ENCODE peak calls at places on chromosome 15, in four cellular contexts. L, E, I and K are unnamed samples.

GRCh38 chr15:77584201-77584600 is 48.5 kb downstream of the LINGO1 start:
- DNase-seq in L (no peak), E (no peak), I (peak), K (no peak)

GRCh38 chr15:37101634-37102314 is 1.4 kb upstream of the MEIS2 start:
- DNase-seq in L (peak), E (no peak), I (peak), K (peak)

GRCh38 chr15:98826658-98827057 is 178.3 kb downstream of the IGF1R start:
- DNase-seq in L (no peak), E (no peak), I (no peak), K (no peak)

GRCh38 chr15:98433856-98434255 is 214.5 kb upstream of the IGF1R start:
- DNase-seq in L (no peak), E (no peak), I (no peak), K (no peak)

GRCh38 chr15:69715205-69715604 is 262.6 kb downstream of the RPLP1 start:
- DNase-seq in L (no peak), E (no peak), I (no peak), K (no peak)

GRCh38 chr15:85094685-85095084 is 113.0 kb downstream of the PDE8A start:
- DNase-seq in L (no peak), E (no peak), I (no peak), K (no peak)

GRCh38 chr15:90762109-90762508 is 45.0 kb downstream of the BLM start:
- DNase-seq in L (peak), E (no peak), I (peak), K (no peak)

GRCh38 chr15:35047528-35047927 is 37.6 kb downstream of the NANOGP8 start:
- DNase-seq in L (no peak), E (no peak), I (no peak), K (no peak)

GRCh38 chr15:71659730-71660067 is 150.7 kb upstream of the NR2E3 start:
- DNase-seq in L (no peak), E (no peak), I (no peak), K (no peak)

GRCh38 chr15:98904466-98905048 is 103.0 kb downstream of the PGPEP1L start:
- DNase-seq in L (no peak), E (peak), I (no peak), K (peak)

GRCh38 chr15:77625376-77625775 is 7.3 kb downstream of the LINGO1 start:
- DNase-seq in L (no peak), E (no peak), I (no peak), K (no peak)

GRCh38 chr15:58224068-58224467 is 85.9 kb downstream of the AQP9 start:
- DNase-seq in L (no peak), E (no peak), I (no peak), K (no peak)

GRCh38 chr15:74901612-74902063 is 5.0 kb downstream of the FAM219B start:
- DNase-seq in L (peak), E (peak), I (peak), K (peak)

GRCh38 chr15:34984884-34985630 is 3.0 kb downstream of the ZNF770 start:
- DNase-seq in L (peak), E (no peak), I (peak), K (no peak)

GRCh38 chr15:80999623-81000036 is 1.1 kb upstream of the TLNRD1 start:
- DNase-seq in L (no peak), E (peak), I (no peak), K (peak)

GRCh38 chr15:48330855-48331795 is at the start of gene DUT:
- DNase-seq in L (peak), E (peak), I (peak), K (peak)

GRCh38 chr15:95825672-95826387 is 504.7 kb upstream of the NR2F2 start:
- DNase-seq in L (no peak), E (no peak), I (no peak), K (no peak)

GRCh38 chr15:71572452-71573053 is 237.8 kb upstream of the NR2E3 start:
- DNase-seq in L (no peak), E (no peak), I (no peak), K (no peak)

GRCh38 chr15:55999635-56000034 is 6.2 kb upstream of the NEDD4 start:
- DNase-seq in L (no peak), E (no peak), I (no peak), K (no peak)

GRCh38 chr15:60070838-60071493 is 66.9 kb downstream of the FOXB1 start:
- DNase-seq in L (no peak), E (no peak), I (no peak), K (no peak)

GRCh38 chr15:81419304-81419943 is 45.4 kb upstream of the TMC3 start:
- DNase-seq in L (no peak), E (no peak), I (peak), K (no peak)

GRCh38 chr15:62110000-62110851 is 43.4 kb downstream of the C2CD4A start:
- DNase-seq in L (no peak), E (no peak), I (no peak), K (no peak)

GRCh38 chr15:32669870-32670623 is 28.5 kb downstream of the SCG5 start:
- DNase-seq in L (no peak), E (no peak), I (no peak), K (no peak)

GRCh38 chr15:64635486-64635815 is 139.9 kb downstream of the RBPMS2 start:
- DNase-seq in L (no peak), E (no peak), I (peak), K (no peak)

GRCh38 chr15:99209326-99209725 is 40.1 kb downstream of the TTC23 start:
- DNase-seq in L (no peak), E (no peak), I (no peak), K (no peak)

GRCh38 chr15:51368751-51369450 is 27.4 kb downstream of the GLDN start:
- DNase-seq in L (no peak), E (no peak), I (no peak), K (no peak)

GRCh38 chr15:25345943-25346342 is 92.9 kb downstream of the UBE3A start:
- DNase-seq in L (no peak), E (no peak), I (peak), K (no peak)
- TF ChIP-seq CTCF in L (no peak), E (peak), I (peak), K (no peak)

DNA sequence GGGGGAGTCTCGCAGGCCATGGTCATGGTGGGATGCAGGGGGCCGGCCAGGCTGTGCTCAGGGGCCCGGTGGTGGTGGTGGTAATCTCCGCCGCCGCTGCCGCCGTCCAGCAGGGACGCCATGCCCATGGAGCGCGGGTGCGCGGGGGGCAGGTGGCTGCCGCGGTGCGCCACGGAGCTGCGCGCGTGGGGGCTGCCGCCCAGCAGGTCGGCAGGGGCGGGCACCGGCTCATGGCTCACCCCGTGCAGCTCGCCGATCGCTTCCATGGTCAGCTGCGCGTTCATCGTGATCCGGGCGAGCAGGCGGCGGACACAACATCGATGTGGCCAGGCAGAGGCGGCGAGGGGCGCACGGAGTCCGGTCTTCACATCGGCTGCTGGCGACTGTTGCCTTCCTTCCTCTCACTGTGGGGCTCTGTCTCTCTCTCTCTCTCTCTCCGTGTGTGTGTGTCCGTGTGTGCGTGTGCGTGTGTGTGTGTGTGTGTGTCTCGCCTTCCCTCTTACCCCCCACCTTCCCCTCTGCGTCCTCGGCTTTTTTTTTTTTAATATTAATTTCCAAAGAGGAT is 453 bp downstream of the ONECUT1 start:
- DNase-seq in L (no peak), E (peak), I (peak), K (no peak)
- TF ChIP-seq CTCF in L (no peak), E (no peak), I (no peak), K (no peak)

GRCh38 chr15:72766780-72767179 is 16.8 kb downstream of the ADPGK start:
- DNase-seq in L (no peak), E (no peak), I (no peak), K (no peak)

GRCh38 chr15:72766025-72766424 is 17.5 kb downstream of the ADPGK start:
- DNase-seq in L (no peak), E (no peak), I (no peak), K (no peak)

GRCh38 chr15:72774696-72775383 is 8.7 kb downstream of the ADPGK start:
- DNase-seq in L (no peak), E (no peak), I (no peak), K (no peak)

GRCh38 chr15:72771329-72771725 is 12.2 kb downstream of the ADPGK start:
- DNase-seq in L (no peak), E (no peak), I (no peak), K (no peak)

GRCh38 chr15:72770673-72771328 is 12.8 kb downstream of the ADPGK start:
- DNase-seq in L (no peak), E (no peak), I (no peak), K (no peak)
- TF ChIP-seq CTCF in L (no peak), E (peak), I (peak), K (no peak)

GRCh38 chr15:79858469-79858868 is 38.3 kb downstream of the MTHFS start:
- DNase-seq in L (no peak), E (no peak), I (no peak), K (no peak)
- TF ChIP-seq CTCF in L (no peak), E (peak), I (peak), K (no peak)

GRCh38 chr15:67167131-67167530 is 87.3 kb downstream of the AAGAB start:
- DNase-seq in L (peak), E (no peak), I (no peak), K (no peak)
- TF ChIP-seq CTCF in L (no peak), E (no peak), I (no peak), K (no peak)